ENCODE peak calls at places on chromosomes 7 and 10, in eight cellular contexts. O, Z, S, A, G, H, P and D are unnamed samples.

GRCh38 chr7:79096361-79096805 is 357.1 kb downstream of the MAGI2 start:
- DNase-seq in Z (no peak), H (no peak), P (no peak), G (no peak), S (no peak), O (peak; percentile 67), A (no peak), D (no peak)

GRCh38 chr10:86203162-86203905 is 163.3 kb downstream of the GRID1 start:
- DNase-seq in Z (no peak), A (no peak), O (peak; percentile 10), G (peak; percentile 25), S (no peak), P (peak; percentile 40), H (no peak), D (peak; percentile 53)

GRCh38 chr10:86345296-86346168 is 21.1 kb downstream of the GRID1 start:
- DNase-seq in Z (no peak), A (peak; percentile 24), O (no peak), P (peak; percentile 35), H (no peak), S (no peak), G (no peak), D (no peak)

GRCh38 chr7:5495581-5496375 is 72.1 kb upstream of the TNRC18 start:
- DNase-seq in O (no peak), S (no peak), P (peak; percentile 44), G (peak; percentile 93), Z (no peak), A (no peak), H (no peak), D (no peak)

GRCh38 chr10:119177708-119178370 is 773 bp downstream of the PRDX3 start:
- DNase-seq in P (no peak), O (no peak), A (no peak), H (no peak), G (no peak), Z (no peak), S (no peak), D (peak; percentile 17)

GRCh38 chr7:94683066-94683465 is 27.1 kb upstream of the SGCE start:
- DNase-seq in H (no peak), A (no peak), Z (no peak), G (no peak), S (no peak), P (no peak), O (no peak), D (no peak)

GRCh38 chr10:12720217-12720981 is 281.1 kb downstream of the CCDC3 start:
- DNase-seq in A (peak; percentile 18), S (no peak), Z (no peak), P (peak; percentile 85), O (peak; percentile 97), H (no peak), G (peak; percentile 79), D (no peak)

GRCh38 chr7:104045183-104045582 is 55.7 kb upstream of the RELN start:
- DNase-seq in S (no peak), A (no peak), Z (no peak), G (no peak), H (no peak), O (peak; percentile 2), P (no peak), D (no peak)

GRCh38 chr7:19969859-19970493 is 196.6 kb upstream of the TMEM196 start:
- DNase-seq in Z (no peak), A (no peak), O (no peak), H (no peak), G (no peak), P (no peak), S (no peak), D (no peak)

GRCh38 chr10:31288001-31288400 is 31.0 kb upstream of the ZEB1 start:
- DNase-seq in P (no peak), O (no peak), S (no peak), H (no peak), Z (no peak), A (no peak), G (no peak), D (no peak)

GRCh38 chr10:119896937-119897336 is 4.4 kb downstream of the SEC23IP start:
- DNase-seq in O (no peak), H (no peak), A (peak; percentile 67), S (no peak), G (peak; percentile 82), Z (no peak), P (peak; percentile 75), D (no peak)

GRCh38 chr7:36794689-36795088 is 70.4 kb upstream of the AOAH start:
- DNase-seq in Z (no peak), S (no peak), H (no peak), G (no peak), O (no peak), A (peak; percentile 14), P (no peak), D (peak; percentile 57)

GRCh38 chr10:17001297-17001744 is 128.3 kb downstream of the CUBN start:
- DNase-seq in Z (no peak), G (peak; percentile 46), A (peak; percentile 12), S (no peak), O (no peak), H (no peak), P (no peak), D (no peak)

GRCh38 chr10:37067576-37067975 is 57.8 kb upstream of the ANKRD30A start:
- DNase-seq in G (no peak), O (no peak), Z (no peak), A (no peak), P (no peak), S (no peak), H (no peak), D (no peak)

GRCh38 chr7:25849361-25850184 is 302.4 kb upstream of the NFE2L3 start:
- DNase-seq in O (peak; percentile 91), H (no peak), S (no peak), A (no peak), P (no peak), Z (no peak), G (peak; percentile 54), D (no peak)

GRCh38 chr10:130470973-130471372 is 334.8 kb downstream of the GLRX3 start:
- DNase-seq in A (no peak), G (no peak), P (no peak), S (no peak), Z (no peak), H (no peak), O (no peak), D (no peak)

GRCh38 chr10:94423627-94424026 is 21.3 kb downstream of the TBC1D12 start:
- DNase-seq in Z (no peak), A (no peak), P (no peak), O (peak; percentile 75), H (no peak), S (no peak), G (no peak), D (no peak)

DNA sequence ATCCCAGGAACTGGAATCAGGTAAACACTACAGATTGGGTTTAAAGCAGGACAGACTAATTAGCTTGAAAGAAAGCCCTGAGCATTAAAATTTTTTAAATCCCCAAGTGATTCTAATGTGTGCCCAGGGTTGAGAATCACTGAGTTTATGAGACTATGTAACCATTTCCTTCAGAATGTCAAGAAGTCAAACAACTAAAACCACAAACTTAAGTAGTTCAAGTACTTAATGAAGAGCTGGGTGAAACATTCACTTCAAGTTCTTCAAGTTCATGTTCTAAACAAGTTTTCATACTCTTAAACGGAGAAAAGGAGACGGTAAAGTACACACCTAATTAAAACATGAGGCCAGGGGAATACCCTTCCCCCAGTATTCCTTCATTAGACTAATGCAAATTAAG is 28.2 kb upstream of the TLL2 start:
- DNase-seq in Z (no peak), A (no peak), G (no peak), S (no peak), O (peak; percentile 29), P (no peak), H (no peak), D (no peak)
- H3K36me3 ChIP-seq in Z (peaks cover 2% of the 10 kb centered on the region), A (peaks cover 21% of the 10 kb centered on the region), G (peaks cover 78% of the 10 kb centered on the region), S (peaks cover 54% of the 10 kb centered on the region), O (peaks cover 16% of the 10 kb centered on the region), P (no peaks in the 10 kb centered on the region), H (no peaks in the 10 kb centered on the region), D (peaks cover 71% of the 10 kb centered on the region)

GRCh38 chr7:127690806-127691205 is 38.8 kb downstream of the SND1 start:
- DNase-seq in S (no peak), P (no peak), G (no peak), H (no peak), O (no peak), Z (no peak), A (no peak), D (no peak)
- H3K36me3 ChIP-seq in S (peaks cover 67% of the 10 kb centered on the region), P (no peaks in the 10 kb centered on the region), G (peaks cover 72% of the 10 kb centered on the region), H (peaks cover 11% of the 10 kb centered on the region), O (peaks cover 25% of the 10 kb centered on the region), Z (peaks cover 19% of the 10 kb centered on the region), A (peaks cover 61% of the 10 kb centered on the region), D (peaks cover 76% of the 10 kb centered on the region)

GRCh38 chr10:100349087-100349486 is 2.1 kb downstream of the SCD start:
- DNase-seq in A (no peak), S (no peak), H (no peak), O (no peak), P (no peak), G (no peak), Z (no peak), D (no peak)
- H3K36me3 ChIP-seq in A (peaks cover 65% of the 10 kb centered on the region), S (no peaks in the 10 kb centered on the region), H (peaks cover 4% of the 10 kb centered on the region), O (peaks cover 36% of the 10 kb centered on the region), P (no peaks in the 10 kb centered on the region), G (peaks cover 11% of the 10 kb centered on the region), Z (peaks cover 30% of the 10 kb centered on the region), D (peaks cover 69% of the 10 kb centered on the region)

DNA sequence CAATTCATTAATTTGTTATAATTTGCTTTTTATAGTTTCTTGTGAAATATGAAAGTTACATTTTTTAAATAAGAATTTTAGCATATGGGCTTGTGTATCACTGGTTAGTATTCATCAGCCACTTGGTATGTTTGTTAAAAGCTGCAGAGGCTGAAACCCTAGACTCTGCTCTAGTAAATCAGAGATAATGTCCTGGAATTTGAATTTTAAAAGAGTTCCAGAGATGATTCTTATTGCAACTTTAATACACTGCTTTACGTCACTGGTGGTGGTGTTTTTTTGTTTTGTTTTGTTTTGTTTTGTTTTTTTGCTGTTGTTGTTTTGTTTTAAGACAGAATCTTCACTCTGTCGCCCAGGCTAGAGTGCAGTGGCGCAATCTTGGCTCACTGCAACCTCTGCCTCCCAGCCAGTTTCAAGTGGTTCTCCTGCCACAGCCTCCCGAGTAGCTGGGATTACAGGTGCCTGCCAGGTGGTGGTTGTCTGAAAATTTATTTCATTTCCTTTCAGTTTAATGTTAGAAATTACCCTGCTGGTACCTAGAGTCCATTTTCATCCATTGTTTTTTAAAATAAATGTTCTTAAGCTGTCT is 43.8 kb downstream of the PTPN12 start:
- DNase-seq in G (no peak), H (no peak), S (no peak), A (no peak), P (no peak), Z (no peak), O (peak; percentile 66), D (no peak)
- H3K36me3 ChIP-seq in G (peaks cover 65% of the 10 kb centered on the region), H (no peaks in the 10 kb centered on the region), S (no peaks in the 10 kb centered on the region), A (peaks cover 8% of the 10 kb centered on the region), P (no peaks in the 10 kb centered on the region), Z (no peaks in the 10 kb centered on the region), O (peaks cover 19% of the 10 kb centered on the region), D (no peaks in the 10 kb centered on the region)

DNA sequence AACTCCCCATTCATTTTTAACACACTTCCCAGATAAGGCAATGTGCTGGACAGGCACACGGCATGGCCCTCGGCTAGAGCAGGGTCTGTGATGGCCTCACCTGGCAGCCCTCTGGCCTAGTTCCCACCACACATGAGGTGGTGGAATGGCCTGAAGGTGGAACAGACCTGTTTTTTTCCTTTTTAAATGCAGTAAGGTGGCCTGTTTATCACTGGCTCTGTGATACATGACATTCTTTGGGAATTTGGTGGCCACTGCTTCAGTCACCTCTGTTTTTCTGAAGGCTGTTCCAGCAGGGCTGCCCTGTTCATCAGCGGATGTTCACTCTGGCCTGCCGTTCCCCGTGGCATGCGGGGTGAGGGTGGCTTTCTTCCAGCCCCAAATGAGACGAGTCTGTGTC is 36.6 kb downstream of the SHH start:
- DNase-seq in G (no peak), A (no peak), O (no peak), Z (no peak), P (no peak), H (no peak), S (no peak), D (no peak)
- H3K36me3 ChIP-seq in G (peaks cover 99% of the 10 kb centered on the region), A (peaks cover 28% of the 10 kb centered on the region), O (peaks cover 42% of the 10 kb centered on the region), Z (peaks cover 36% of the 10 kb centered on the region), P (no peaks in the 10 kb centered on the region), H (peaks cover 11% of the 10 kb centered on the region), S (peaks cover 89% of the 10 kb centered on the region), D (peaks cover 90% of the 10 kb centered on the region)